ENCODE peak calls at places on chromosome 1, in five cellular contexts. R is cardiac fibroblast; A is CD4-positive, alpha-beta T cell; E is adrenal gland; F is MCF 10A. L is an unnamed sample.

GRCh38 chr1:55700359-55701130 is 485.4 kb upstream of the USP24 start:
- DNase-seq in R (peak), A (no peak), E (no peak), F (no peak), L (peak)

GRCh38 chr1:227895828-227896685 is 51.7 kb downstream of the WNT9A start:
- DNase-seq in R (no peak), A (no peak), E (peak), F (no peak), L (peak)

GRCh38 chr1:41496080-41497055 is 11.9 kb upstream of the EDN2 start:
- DNase-seq in R (peak), A (no peak), E (peak), F (peak), L (peak)

GRCh38 chr1:56520202-56520601 is 59.2 kb downstream of the PLPP3 start:
- DNase-seq in R (peak), A (no peak), E (no peak), F (peak), L (peak)

GRCh38 chr1:214615871-214616270 is 12.9 kb downstream of the CENPF start:
- DNase-seq in R (peak), A (no peak), E (no peak), F (no peak), L (no peak)

GRCh38 chr1:28067523-28068090 is 20.8 kb downstream of the EYA3 start:
- DNase-seq in R (peak), A (no peak), E (no peak), F (no peak), L (no peak)

GRCh38 chr1:207873055-207873890 is 37.7 kb downstream of the CD34 start:
- DNase-seq in R (no peak), A (peak), E (peak), F (no peak), L (no peak)

GRCh38 chr1:180360333-180361075 is 130.4 kb downstream of the LHX4 start:
- DNase-seq in R (peak), A (no peak), E (no peak), F (peak), L (peak)

GRCh38 chr1:31618916-31619846 is 1.7 kb downstream of the HCRTR1 start:
- DNase-seq in R (no peak), A (no peak), E (no peak), F (no peak), L (no peak)

GRCh38 chr1:78075621-78076020 is 29.9 kb downstream of the GIPC2 start:
- DNase-seq in R (no peak), A (no peak), E (no peak), F (no peak), L (peak)

GRCh38 chr1:231632119-231632518 is 5.5 kb downstream of the DISC1 start:
- DNase-seq in R (no peak), A (no peak), E (no peak), F (no peak), L (no peak)

GRCh38 chr1:208595745-208596144 is 351.6 kb upstream of the PLXNA2 start:
- DNase-seq in R (no peak), A (no peak), E (peak), F (peak), L (peak)

GRCh38 chr1:86061660-86062059 is 94.9 kb downstream of the COL24A1 start:
- DNase-seq in R (peak), A (no peak), E (no peak), F (no peak), L (no peak)

GRCh38 chr1:12230549-12231275 is 882 bp downstream of the VPS13D start:
- DNase-seq in R (peak), A (peak), E (peak), F (peak), L (peak)

GRCh38 chr1:114152211-114153050 is 1.2 kb downstream of the SYT6 start:
- DNase-seq in R (peak), A (no peak), E (peak), F (no peak), L (peak)

DNA sequence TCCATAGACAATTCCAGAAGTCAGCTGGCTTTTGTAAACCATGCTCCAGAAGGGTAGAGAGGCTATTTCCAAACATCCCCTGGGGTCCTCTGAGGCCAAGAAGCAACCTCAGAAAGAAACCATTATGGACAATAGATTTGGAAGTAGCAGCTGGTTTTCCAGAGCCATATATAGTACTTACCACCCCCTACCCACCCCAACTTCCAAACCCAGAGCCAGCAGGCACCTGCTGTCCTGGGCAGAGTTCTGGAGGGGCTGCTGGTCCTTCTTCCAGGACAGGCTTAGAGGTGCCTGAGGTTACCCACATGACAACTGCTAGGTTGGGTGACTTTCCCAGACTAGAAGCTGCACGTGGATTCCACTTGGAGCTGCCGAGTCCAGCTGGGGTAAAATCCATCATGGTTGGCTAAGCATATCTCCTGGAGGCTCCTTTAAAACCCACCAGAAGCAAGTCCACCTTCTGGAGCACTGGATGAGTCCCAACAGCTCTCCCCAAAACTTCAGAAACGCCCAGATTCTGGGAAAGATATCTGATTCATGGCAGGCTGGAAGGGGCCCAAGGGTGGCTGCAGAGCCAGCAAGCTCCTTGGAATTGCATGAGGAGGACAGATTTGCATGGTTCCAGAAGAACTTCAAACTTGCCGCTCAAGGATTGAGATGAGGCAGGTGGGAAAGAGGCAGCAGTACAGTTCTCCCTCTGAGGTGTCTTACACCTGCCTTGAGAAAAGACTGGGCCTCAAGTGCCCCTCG is 5.8 kb downstream of the MYCL start:
- DNase-seq in R (no peak), A (no peak), E (no peak), F (no peak), L (no peak)
- TF ChIP-seq CTCF in R (no peak), A (no peak), E (no peak), F (no peak), L (no peak)

GRCh38 chr1:147225193-147225730 is at the start of gene FMO5:
- DNase-seq in R (peak), A (peak), E (peak), F (peak), L (peak)
- TF ChIP-seq CTCF in R (peak), A (no peak), E (peak), F (no peak), L (peak)

DNA sequence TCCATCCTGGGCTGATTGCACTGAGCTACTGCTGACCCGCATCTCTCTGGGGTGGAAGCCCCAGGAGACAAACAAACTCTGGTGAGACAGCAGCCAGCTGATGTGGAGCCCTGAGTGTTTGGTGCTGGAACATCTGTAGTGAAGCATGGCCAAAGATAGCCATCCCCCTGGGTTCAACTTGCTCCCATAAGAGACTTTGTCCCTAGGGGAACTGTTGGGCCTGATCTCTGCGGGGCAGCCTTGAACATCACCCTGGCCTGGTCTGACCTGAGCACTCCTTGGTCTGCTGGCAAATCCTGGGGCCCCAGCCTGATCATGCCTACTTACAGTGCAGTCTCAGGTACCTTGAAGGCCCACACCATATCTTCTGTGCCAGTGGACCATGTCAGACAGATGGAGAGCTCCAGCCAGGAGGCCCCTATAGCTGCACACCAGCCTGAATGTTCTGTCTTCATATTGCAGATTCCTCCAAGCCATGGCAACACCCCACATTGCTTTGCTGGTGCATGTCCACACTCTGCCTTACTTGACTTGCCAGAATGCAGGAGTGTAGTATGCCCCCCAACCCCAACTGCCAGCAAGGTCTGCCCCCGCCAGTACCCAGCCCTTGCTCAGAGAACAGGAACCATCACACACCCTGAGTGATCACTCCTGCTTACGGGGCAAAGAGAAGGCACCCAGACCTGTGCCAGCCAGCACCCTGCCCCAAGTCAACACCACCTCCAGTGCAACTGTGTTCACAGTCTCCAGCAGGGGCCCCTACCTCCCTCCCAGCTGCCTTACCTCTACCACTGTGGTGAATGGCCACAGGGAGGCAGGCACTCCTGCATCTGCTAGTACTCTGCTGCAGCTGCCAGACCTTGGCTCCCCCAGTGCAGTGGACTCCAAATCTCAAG is 690.5 kb upstream of the NR5A2 start:
- DNase-seq in R (no peak), A (no peak), E (no peak), F (no peak), L (no peak)
- TF ChIP-seq CTCF in R (no peak), A (no peak), E (no peak), F (no peak), L (no peak)

GRCh38 chr1:89905391-89906058 is 84.7 kb downstream of the LRRC8D start:
- DNase-seq in R (peak), A (no peak), E (no peak), F (no peak), L (no peak)

GRCh38 chr1:89904219-89904980 is 83.6 kb downstream of the LRRC8D start:
- DNase-seq in R (no peak), A (no peak), E (no peak), F (no peak), L (no peak)

GRCh38 chr1:89908294-89908992 is 86.5 kb upstream of the ZNF326 start:
- DNase-seq in R (peak), A (no peak), E (no peak), F (no peak), L (no peak)

GRCh38 chr1:89907669-89908293 is 86.9 kb downstream of the LRRC8D start:
- DNase-seq in R (peak), A (no peak), E (no peak), F (peak), L (peak)

DNA sequence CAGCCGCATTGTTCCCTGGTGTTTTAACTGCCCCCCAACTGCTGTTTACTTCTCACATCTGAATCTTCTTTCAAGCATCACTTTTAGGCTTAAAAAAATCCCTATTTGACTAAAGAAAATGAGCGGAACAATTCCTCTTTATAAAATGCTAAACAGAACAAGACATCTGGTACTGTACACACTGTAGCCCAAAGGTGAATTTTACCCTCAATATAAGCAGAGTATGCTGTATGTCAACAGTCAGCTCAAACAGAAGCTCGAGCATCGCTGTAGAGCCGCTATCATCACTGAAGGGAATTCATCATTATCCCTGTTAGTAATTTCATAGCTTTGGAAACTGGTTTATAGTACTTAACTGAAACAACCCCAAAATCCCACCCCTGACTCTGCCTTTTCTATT is 85.3 kb downstream of the LRRC8D start:
- DNase-seq in R (no peak), A (no peak), E (no peak), F (no peak), L (no peak)
- TF ChIP-seq CTCF in R (no peak), A (no peak), E (no peak), F (no peak), L (no peak)

GRCh38 chr1:37458551-37458950 is 15.8 kb upstream of the ZC3H12A start:
- DNase-seq in R (no peak), A (no peak), E (no peak), F (no peak), L (no peak)
- TF ChIP-seq CTCF in R (no peak), A (no peak), E (no peak), F (no peak), L (no peak)

GRCh38 chr1:161905269-161905884 is 118.3 kb downstream of the OLFML2B start:
- DNase-seq in R (peak), A (no peak), E (peak), F (peak), L (peak)
- TF ChIP-seq CTCF in R (peak), A (peak), E (peak), F (peak), L (peak)

GRCh38 chr1:23215751-23216449 is 1.4 kb downstream of the HTR1D start:
- DNase-seq in R (no peak), A (no peak), E (no peak), F (no peak), L (no peak)

GRCh38 chr1:23215291-23215690 is 2.0 kb downstream of the HTR1D start:
- DNase-seq in R (no peak), A (no peak), E (no peak), F (no peak), L (no peak)

GRCh38 chr1:23216771-23217420 is 406 bp downstream of the HTR1D start:
- DNase-seq in R (no peak), A (peak), E (no peak), F (peak), L (no peak)

GRCh38 chr1:23211955-23212354 is 5.3 kb downstream of the HTR1D start:
- DNase-seq in R (no peak), A (no peak), E (no peak), F (no peak), L (no peak)

DNA sequence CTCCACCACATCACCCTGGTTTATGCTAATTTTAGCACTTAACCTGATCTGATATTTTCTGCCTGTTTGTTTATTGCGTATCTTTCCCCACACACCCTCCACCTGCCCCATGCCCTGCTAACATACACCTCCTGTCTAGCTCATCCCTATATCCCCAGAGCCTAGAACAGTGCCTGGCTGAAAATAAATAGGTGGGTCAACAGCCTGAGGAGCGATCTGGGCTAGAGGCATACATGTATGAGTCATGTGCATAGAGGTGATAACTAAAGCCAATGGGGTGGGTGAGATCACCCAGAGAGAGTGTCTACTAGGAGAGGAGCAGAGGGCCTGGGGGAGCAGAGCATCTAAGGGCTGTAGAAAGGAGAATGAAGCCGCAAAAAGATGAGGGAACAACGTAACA is 2.7 kb downstream of the HTR1D start:
- DNase-seq in R (no peak), A (no peak), E (no peak), F (no peak), L (peak)
- TF ChIP-seq CTCF in R (no peak), A (no peak), E (no peak), F (no peak), L (no peak)

GRCh38 chr1:221440658-221441057 is 301.2 kb downstream of the DUSP10 start:
- DNase-seq in R (no peak), A (no peak), E (no peak), F (no peak), L (peak)
- TF ChIP-seq CTCF in R (peak), A (no peak), E (no peak), F (no peak), L (no peak)

DNA sequence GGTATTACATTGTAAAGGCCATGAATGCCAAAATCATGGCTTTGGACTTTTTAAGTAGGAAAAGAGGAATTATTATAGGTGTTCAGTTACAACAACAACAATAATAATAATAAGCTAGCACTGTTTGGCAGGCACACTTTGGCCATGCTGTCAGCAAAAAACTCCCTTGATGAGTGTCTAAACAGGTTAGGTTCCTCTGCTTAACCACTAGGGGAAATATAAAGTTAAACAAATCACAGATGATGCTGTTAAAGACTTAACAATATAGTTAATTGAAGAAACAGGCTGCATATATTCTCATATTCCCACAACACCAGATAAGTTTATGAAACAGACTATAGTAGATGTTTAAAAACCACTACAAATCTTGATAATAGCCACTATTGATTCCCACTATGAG is 46.4 kb downstream of the RGS21 start:
- DNase-seq in R (no peak), A (no peak), E (no peak), F (peak), L (peak)
- TF ChIP-seq CTCF in R (no peak), A (no peak), E (no peak), F (no peak), L (peak)